ENCODE peak calls at places on chromosomes 1 and 21, in five cellular contexts. N is OCI-LY7, H is adrenal gland, G is fibroblast of lung, Z is testis. T is an unnamed sample. For H3K4me1, the result is how much of the 10 kb centered on the place peaks cover.

GRCh38 chr1:115890618-115891017 is 49.7 kb upstream of the NHLH2 start:
- DNase-seq in Z (no peak), N (no peak), H (no peak), G (no peak), T (no peak)

GRCh38 chr1:116314305-116314919 is 58.6 kb upstream of the ATP1A1 start:
- DNase-seq in Z (peak), G (no peak), N (no peak), H (no peak), T (no peak)

GRCh38 chr21:36647279-36648093 is 51.4 kb upstream of the SIM2 start:
- DNase-seq in Z (no peak), N (no peak), H (no peak), G (peak), T (no peak)

GRCh38 chr21:37228003-37228400 is 39.1 kb downstream of the VPS26C start:
- DNase-seq in Z (no peak), N (no peak), H (peak), G (no peak), T (no peak)

GRCh38 chr1:212560933-212561460 is 47.6 kb upstream of the ATF3 start:
- DNase-seq in Z (no peak), N (no peak), G (no peak), H (no peak), T (no peak)

GRCh38 chr1:241736387-241736786 is 84.3 kb downstream of the WDR64 start:
- DNase-seq in N (no peak), G (no peak), H (no peak), Z (no peak), T (no peak)

GRCh38 chr1:57983441-57983840 is 559.6 kb upstream of the DAB1 start:
- DNase-seq in Z (no peak), H (no peak), N (no peak), G (no peak), T (no peak)

GRCh38 chr1:1562556-1563195 is 12.0 kb downstream of the SSU72 start:
- DNase-seq in Z (no peak), N (no peak), G (no peak), H (no peak), T (no peak)

GRCh38 chr1:37718901-37719571 is 26.7 kb downstream of the CDCA8 start:
- DNase-seq in H (no peak), G (no peak), N (no peak), Z (no peak), T (no peak)

GRCh38 chr1:52588027-52588426 is 14.1 kb upstream of the GPX7 start:
- DNase-seq in N (no peak), Z (no peak), H (no peak), G (no peak), T (no peak)

GRCh38 chr21:44395260-44395659 is 41.8 kb downstream of the TRPM2 start:
- DNase-seq in Z (peak), H (no peak), N (no peak), G (no peak), T (peak)

GRCh38 chr1:226943156-226943555 is 3.1 kb downstream of the COQ8A start:
- DNase-seq in G (no peak), H (peak), Z (no peak), N (no peak), T (no peak)

GRCh38 chr1:180842052-180842451 is 70.6 kb upstream of the KIAA1614 start:
- DNase-seq in Z (no peak), H (no peak), N (no peak), G (peak), T (no peak)

GRCh38 chr1:111990878-111991760 is 1.7 kb upstream of the KCND3 start:
- DNase-seq in N (peak), G (peak), H (peak), Z (peak), T (peak)

GRCh38 chr1:63010898-63011660 is 227.1 kb downstream of the ATG4C start:
- DNase-seq in Z (no peak), N (no peak), G (peak), H (no peak), T (no peak)

GRCh38 chr1:145961425-145962156 is 2.8 kb downstream of the ANKRD34A start:
- DNase-seq in N (no peak), G (no peak), Z (peak), H (no peak), T (peak)

GRCh38 chr21:15592957-15593356 is 136.8 kb upstream of the USP25 start:
- DNase-seq in Z (no peak), H (no peak), N (no peak), G (no peak), T (no peak)

GRCh38 chr1:1135339-1136111 is 19.6 kb upstream of the C1orf159 start:
- DNase-seq in N (no peak), G (peak), H (no peak), Z (no peak), T (no peak)

GRCh38 chr1:45669379-45669778 is 17.0 kb downstream of the GPBP1L1 start:
- DNase-seq in G (no peak), H (no peak), Z (no peak), N (no peak), T (no peak)

GRCh38 chr21:33368124-33368523 is 35.1 kb upstream of the IFNGR2 start:
- DNase-seq in Z (no peak), N (peak), G (no peak), H (peak), T (no peak)

GRCh38 chr1:151716771-151717631 is at the start of gene CELF3:
- DNase-seq in G (peak), N (no peak), Z (peak), H (peak), T (no peak)

GRCh38 chr1:159946242-159947187 is 1.1 kb upstream of the IGSF9 start:
- DNase-seq in G (no peak), H (no peak), Z (no peak), N (no peak), T (no peak)
- H3K4me3 ChIP-seq in G (no peak), H (no peak), Z (peak), N (no peak), T (no peak)

GRCh38 chr1:92572520-92572919 is 85.8 kb upstream of the GFI1 start:
- DNase-seq in H (no peak), G (no peak), N (no peak), Z (no peak), T (no peak)
- H3K4me1 ChIP-seq in H (under half), G (under half), N (under half), Z (under half), T (under half)

GRCh38 chr1:231171623-231172197 is 9.9 kb downstream of the TRIM67 start:
- DNase-seq in G (no peak), H (no peak), N (no peak), Z (no peak), T (no peak)

GRCh38 chr1:231177226-231177625 is 15.4 kb downstream of the TRIM67 start:
- DNase-seq in N (no peak), Z (no peak), G (no peak), H (no peak), T (no peak)

GRCh38 chr1:231170875-231171274 is 9.0 kb downstream of the TRIM67 start:
- DNase-seq in G (no peak), H (no peak), Z (no peak), N (peak), T (no peak)

GRCh38 chr1:231176421-231176820 is 14.6 kb downstream of the TRIM67 start:
- DNase-seq in N (no peak), G (no peak), Z (no peak), H (no peak), T (no peak)

DNA sequence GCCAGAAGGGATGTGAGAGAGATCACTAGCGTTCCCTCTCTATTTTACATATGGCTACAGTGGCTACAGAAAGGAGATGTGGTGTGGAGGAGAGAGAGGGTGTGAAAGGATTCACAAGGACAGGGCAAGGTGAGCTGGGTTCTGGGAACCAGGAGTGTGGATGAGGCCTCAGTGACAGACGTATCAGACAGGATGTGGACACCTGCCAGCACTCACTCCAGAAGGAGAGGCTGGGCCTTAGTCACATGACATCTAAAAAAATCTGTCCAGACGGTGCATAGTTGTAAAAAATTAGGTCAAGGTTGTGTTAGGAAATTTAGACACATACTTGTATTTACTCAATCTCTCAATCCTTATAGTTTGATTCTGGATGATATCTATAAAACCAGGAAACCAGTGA is 10.6 kb downstream of the TRIM67 start:
- DNase-seq in Z (no peak), N (no peak), G (no peak), H (peak), T (no peak)
- H3K4me3 ChIP-seq in Z (no peak), N (no peak), G (no peak), H (no peak), T (no peak)

GRCh38 chr1:8705104-8705503 is 112.3 kb downstream of the RERE start:
- DNase-seq in G (no peak), H (no peak), Z (no peak), N (no peak), T (no peak)
- H3K4me1 ChIP-seq in G (under half), H (under half), Z (under half), N (under half), T (under half)

GRCh38 chr1:230121950-230122349 is 54.9 kb downstream of the GALNT2 start:
- DNase-seq in Z (no peak), N (no peak), G (no peak), H (no peak), T (no peak)

GRCh38 chr1:230124187-230125128 is 57.4 kb downstream of the GALNT2 start:
- DNase-seq in H (no peak), Z (no peak), N (no peak), G (peak), T (no peak)

GRCh38 chr1:230125633-230126528 is 58.8 kb downstream of the GALNT2 start:
- DNase-seq in Z (no peak), N (no peak), H (no peak), G (peak), T (no peak)

GRCh38 chr1:230122361-230123279 is 55.6 kb downstream of the GALNT2 start:
- DNase-seq in H (no peak), G (no peak), Z (no peak), N (peak), T (no peak)

GRCh38 chr1:230123280-230124186 is 56.5 kb downstream of the GALNT2 start:
- DNase-seq in N (peak), Z (no peak), G (peak), H (no peak), T (no peak)
- H3K4me3 ChIP-seq in N (peak), Z (no peak), G (no peak), H (no peak), T (no peak)

GRCh38 chr1:17099941-17100340 is 19.3 kb downstream of the PADI2 start:
- DNase-seq in G (no peak), Z (no peak), N (no peak), H (no peak), T (no peak)
- H3K4me1 ChIP-seq in G (under half), Z (under half), N (under half), H (under half), T (under half)

DNA sequence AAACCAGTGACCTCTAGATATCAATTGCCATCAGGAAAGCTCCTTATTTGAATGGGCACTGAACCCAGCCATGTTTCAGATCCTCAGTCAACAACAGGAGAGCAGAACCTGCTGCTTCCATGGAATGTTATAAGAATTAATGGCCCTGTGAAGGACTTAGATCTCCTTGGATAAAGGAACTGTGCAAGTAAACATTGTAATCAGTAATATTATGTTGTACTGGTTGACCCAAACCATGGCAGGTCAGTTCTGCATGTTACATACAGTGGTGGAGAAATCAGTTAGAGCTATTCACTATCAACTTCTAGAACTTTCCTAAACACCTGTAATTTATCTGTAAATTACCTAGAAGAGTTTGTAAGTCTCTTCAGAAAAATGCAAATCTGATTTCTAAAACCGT is 11.2 kb upstream of the CLDN8 start:
- DNase-seq in H (no peak), N (no peak), G (no peak), Z (no peak), T (no peak)
- H3K4me3 ChIP-seq in H (no peak), N (no peak), G (no peak), Z (no peak), T (no peak)

GRCh38 chr1:219373616-219373935 is 199.9 kb downstream of the LYPLAL1 start:
- DNase-seq in G (peak), N (no peak), Z (no peak), H (no peak), T (no peak)
- H3K4me1 ChIP-seq in G (under half), N (under half), Z (under half), H (under half), T (under half)

GRCh38 chr1:178098262-178098661 is 4.4 kb downstream of the RASAL2 start:
- DNase-seq in N (no peak), G (peak), Z (no peak), H (no peak), T (no peak)
- H3K4me3 ChIP-seq in N (no peak), G (peak), Z (no peak), H (no peak), T (peak)